ENCODE peak calls at places on chromosome 20, in seven cellular contexts. L is Caco-2, Y is ascending aorta, Q is esophagus muscularis mucosa, K is colonic mucosa, D is brain microvascular endothelial cell, P is gastrocnemius medialis. F is an unnamed sample.
A peak's percentile ranks its signal among the peaks of the same experiment; 100 is the strongest.

GRCh38 chr20:63911171-63911570 is 16.2 kb downstream of the DNAJC5 start:
- DNase-seq in L (no peak), Y (peak; percentile 69), Q (no peak), K (peak; percentile 83), D (no peak), P (peak; percentile 54), F (peak; percentile 14)

GRCh38 chr20:47543006-47543431 is 41.3 kb downstream of the NCOA3 start:
- DNase-seq in L (no peak), Y (no peak), Q (no peak), K (no peak), D (peak; percentile 45), P (no peak), F (no peak)

GRCh38 chr20:4787069-4787468 is 65.4 kb downstream of the PRND start:
- DNase-seq in L (no peak), Y (no peak), Q (no peak), K (no peak), D (peak; percentile 6), P (no peak), F (no peak)

GRCh38 chr20:50534567-50534966 is 24.4 kb downstream of the PTPN1 start:
- DNase-seq in L (no peak), Y (no peak), Q (no peak), K (no peak), D (peak; percentile 80), P (peak; percentile 34), F (peak; percentile 87)

GRCh38 chr20:6142348-6142993 is 19.6 kb upstream of the FERMT1 start:
- DNase-seq in L (peak; percentile 54), Y (no peak), Q (peak; percentile 87), K (peak; percentile 68), D (peak; percentile 59), P (no peak), F (peak; percentile 79)

GRCh38 chr20:50226093-50226974 is 35.7 kb downstream of the CEBPB start:
- DNase-seq in L (no peak), Y (peak; percentile 84), Q (no peak), K (peak; percentile 42), D (no peak), P (peak; percentile 47), F (peak; percentile 37)

GRCh38 chr20:5996765-5997164 is 46.3 kb downstream of the MCM8 start:
- DNase-seq in L (no peak), Y (no peak), Q (no peak), K (no peak), D (no peak), P (no peak), F (no peak)

GRCh38 chr20:17680128-17680835 is 1.8 kb downstream of the RRBP1 start:
- DNase-seq in L (peak; percentile 90), Y (peak; percentile 78), Q (no peak), K (peak; percentile 82), D (peak; percentile 56), P (peak; percentile 39), F (peak; percentile 84)

GRCh38 chr20:1868856-1869255 is 26.4 kb upstream of the SIRPA start:
- DNase-seq in L (no peak), Y (no peak), Q (no peak), K (no peak), D (no peak), P (no peak), F (peak; percentile 60)

GRCh38 chr20:12762725-12763124 is 246.0 kb upstream of the SPTLC3 start:
- DNase-seq in L (no peak), Y (peak; percentile 64), Q (no peak), K (no peak), D (no peak), P (no peak), F (no peak)

GRCh38 chr20:51731771-51732453 is 36.3 kb downstream of the ATP9A start:
- DNase-seq in L (no peak), Y (no peak), Q (no peak), K (no peak), D (peak; percentile 14), P (no peak), F (peak; percentile 3)

GRCh38 chr20:10524643-10525042 is 89.5 kb downstream of the SLX4IP start:
- DNase-seq in L (no peak), Y (no peak), Q (no peak), K (no peak), D (peak; percentile 61), P (no peak), F (peak; percentile 50)

GRCh38 chr20:10131612-10132345 is 86.9 kb upstream of the SNAP25 start:
- DNase-seq in L (no peak), Y (peak; percentile 61), Q (no peak), K (no peak), D (peak; percentile 55), P (no peak), F (peak; percentile 61)

GRCh38 chr20:61345656-61346055 is 93.6 kb downstream of the CDH4 start:
- DNase-seq in L (no peak), Y (no peak), Q (no peak), K (no peak), D (no peak), P (no peak), F (no peak)

DNA sequence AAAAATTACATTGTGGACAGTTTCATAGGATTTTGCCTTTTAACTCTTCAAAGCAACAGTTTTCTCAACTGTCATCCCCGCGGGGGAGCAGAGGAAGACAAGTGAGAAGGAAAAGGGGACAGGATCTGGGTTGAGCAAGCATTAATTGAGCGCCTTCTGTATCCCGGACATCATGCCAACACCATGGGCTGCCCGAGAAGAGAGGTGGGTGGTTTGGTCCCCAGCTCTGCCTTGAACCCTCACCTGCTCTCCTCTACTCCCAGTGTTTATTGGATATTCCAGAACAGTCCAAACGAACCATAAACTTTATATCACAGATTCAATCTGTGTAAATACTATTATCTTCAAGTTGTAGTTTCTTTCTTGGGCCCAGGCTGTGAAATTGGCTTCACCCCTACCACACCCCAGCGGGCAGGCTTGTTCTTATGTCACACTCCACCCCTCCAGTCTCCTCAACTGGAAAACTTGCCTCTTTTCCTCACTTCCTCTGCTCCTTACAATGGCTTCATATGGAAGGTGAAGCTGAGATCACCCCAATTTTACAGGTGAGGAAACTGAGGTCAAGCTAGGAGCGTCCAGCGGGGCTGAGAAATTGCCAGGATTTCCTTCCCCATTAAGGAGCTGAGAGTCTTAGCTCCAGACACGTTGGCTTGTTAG is 6.0 kb downstream of the PCK1 start:
- DNase-seq in L (no peak), Y (no peak), Q (no peak), K (peak; percentile 76), D (no peak), P (no peak), F (no peak)
- H3K4me3 ChIP-seq in L (no peak overlapping the region), Y (no peak overlapping the region), Q (no peak overlapping the region), K (no peak overlapping the region), D (no peak overlapping the region), P (no peak overlapping the region), F (no peak overlapping the region)

DNA sequence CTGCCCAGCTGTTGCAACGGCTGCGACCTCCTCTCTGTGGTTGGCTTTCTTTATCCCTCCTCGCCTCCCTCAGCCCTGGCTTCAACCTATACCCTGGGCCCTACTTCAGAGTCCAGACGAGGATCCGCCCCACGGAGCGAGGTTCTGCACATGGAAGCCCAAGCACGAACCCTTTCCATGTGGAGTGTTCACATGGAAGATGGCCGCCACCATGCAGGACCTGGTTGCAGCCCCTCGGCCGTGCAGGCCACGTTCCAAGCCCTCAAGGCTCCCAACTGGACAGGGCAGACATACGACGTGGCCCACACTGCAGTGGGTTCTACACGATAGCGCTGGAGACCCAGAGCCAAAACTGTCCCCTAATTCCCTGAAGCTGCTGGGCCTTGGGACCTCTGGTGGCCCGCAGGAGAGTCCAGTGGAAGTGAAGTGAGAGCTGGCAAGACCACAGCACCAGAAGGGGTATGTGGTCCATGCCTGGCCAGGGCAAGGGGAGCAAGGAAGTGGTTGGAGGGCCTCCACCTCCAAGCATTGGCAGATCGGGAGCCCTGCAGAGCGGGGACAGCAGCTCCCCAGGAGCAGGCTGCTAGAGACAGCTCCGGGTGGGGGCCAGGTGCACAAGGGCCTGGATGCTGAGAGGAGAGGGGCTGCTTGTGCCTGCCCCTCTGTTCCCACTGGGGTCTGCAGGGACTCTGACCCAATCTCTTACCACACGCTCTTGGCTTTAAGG is 69.8 kb downstream of the GINS1 start:
- DNase-seq in L (no peak), Y (no peak), Q (no peak), K (no peak), D (no peak), P (no peak), F (no peak)
- TF ChIP-seq CTCF in L (no peak), Y (no peak), Q (no peak), K (no peak), D (no peak), P (no peak), F (no peak)

GRCh38 chr20:59933849-59934585 is 580 bp upstream of the SYCP2 start:
- DNase-seq in L (peak; percentile 94), Y (peak; percentile 90), Q (no peak), K (peak; percentile 78), D (peak; percentile 39), P (peak; percentile 76), F (peak; percentile 64)

GRCh38 chr20:59935457-59936185 is 2.2 kb upstream of the SYCP2 start:
- DNase-seq in L (no peak), Y (no peak), Q (no peak), K (no peak), D (no peak), P (no peak), F (no peak)

GRCh38 chr20:59931511-59932312 is 1.7 kb downstream of the SYCP2 start:
- DNase-seq in L (no peak), Y (no peak), Q (no peak), K (no peak), D (no peak), P (no peak), F (no peak)

GRCh38 chr20:59932616-59933295 is 681 bp downstream of the SYCP2 start:
- DNase-seq in L (no peak), Y (no peak), Q (no peak), K (no peak), D (no peak), P (no peak), F (no peak)

GRCh38 chr20:59933296-59933848 is at the start of gene SYCP2:
- DNase-seq in L (peak; percentile 93), Y (peak; percentile 66), Q (no peak), K (peak; percentile 43), D (peak; percentile 13), P (peak; percentile 47), F (peak; percentile 35)
- H3K4me3 ChIP-seq in L (peak within 1 kb of the TSS; percentile 73), Y (peak within 1 kb of the TSS; percentile 94), Q (peak within 1 kb of the TSS; percentile 64), K (peak within 1 kb of the TSS; percentile 60), D (peak within 1 kb of the TSS; percentile 63), P (peak within 1 kb of the TSS; percentile 92), F (peak within 1 kb of the TSS; percentile 60)

DNA sequence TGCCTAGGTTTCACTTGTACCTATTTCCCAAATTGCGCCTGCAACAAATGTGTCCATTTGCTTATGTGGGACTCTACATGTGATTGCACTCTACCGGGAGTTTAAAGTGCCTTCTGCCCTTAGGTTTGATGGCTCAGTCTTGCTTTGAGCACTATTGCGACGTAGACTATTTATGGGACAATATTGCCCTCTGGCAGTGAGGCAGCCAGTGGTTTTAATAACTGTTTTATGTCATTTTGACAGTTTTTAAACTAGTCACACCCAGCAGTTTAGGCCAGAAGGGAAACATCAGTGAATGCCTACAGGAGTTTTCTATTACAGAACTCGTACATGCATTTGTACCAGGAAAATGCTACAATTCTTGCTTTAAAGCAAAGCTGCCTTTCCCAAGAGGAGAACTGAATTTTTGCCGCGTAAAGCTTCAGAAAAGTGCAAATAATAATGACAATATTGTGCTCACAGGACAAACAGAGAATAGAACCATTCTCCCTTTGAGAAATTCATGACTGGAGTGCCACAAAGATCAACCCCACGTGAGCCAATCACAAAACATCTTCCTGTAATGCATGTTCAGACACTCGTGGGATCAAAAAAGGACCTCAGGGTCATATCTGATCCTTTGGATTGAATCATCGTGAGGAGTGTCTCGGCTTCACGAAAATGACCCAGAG is 813.6 kb downstream of the KIF16B start:
- DNase-seq in L (no peak), Y (no peak), Q (no peak), K (no peak), D (no peak), P (no peak), F (peak; percentile 7)
- TF ChIP-seq CTCF in L (peak; percentile 21), Y (peak; percentile 6), Q (peak; percentile 7), K (no peak), D (peak; percentile 31), P (no peak), F (no peak)

GRCh38 chr20:33645072-33645358 is 17.1 kb upstream of the C20orf144 start:
- DNase-seq in L (no peak), Y (no peak), Q (no peak), K (no peak), D (no peak), P (no peak), F (no peak)
- H3K4me3 ChIP-seq in L (no peak overlapping the region), Y (no peak overlapping the region), Q (no peak overlapping the region), K (no peak overlapping the region), D (no peak overlapping the region), P (no peak overlapping the region), F (no peak overlapping the region)